ENCODE peak calls at places on chromosome X, in five cellular contexts. R, L, E, H and X are unnamed samples. For H3K4me1, the result is how much of the 10 kb centered on the place peaks cover.

GRCh38 chrX:29466441-29466840 is 748.9 kb upstream of the MAGEB2 start:
- DNase-seq in E (no peak), H (no peak), R (no peak), L (peak), X (no peak)

GRCh38 chrX:110734894-110735541 is 60.6 kb downstream of the CHRDL1 start:
- DNase-seq in L (peak), E (no peak), R (no peak), H (no peak), X (no peak)

GRCh38 chrX:100830143-100830542 is 10.0 kb downstream of the CSTF2 start:
- DNase-seq in E (no peak), H (no peak), L (no peak), R (no peak), X (no peak)

GRCh38 chrX:77444075-77444474 is 3.1 kb upstream of the FGF16 start:
- DNase-seq in L (no peak), E (no peak), H (no peak), R (no peak), X (no peak)

GRCh38 chrX:440636-441035 is 53.9 kb upstream of the PPP2R3B start:
- DNase-seq in H (no peak), E (no peak), R (no peak), L (no peak), X (no peak)

GRCh38 chrX:85561216-85561615 is 181.8 kb upstream of the POF1B start:
- DNase-seq in R (no peak), L (no peak), H (no peak), E (no peak), X (no peak)

GRCh38 chrX:6694977-6695376 is 160.1 kb upstream of the VCX3A start:
- DNase-seq in R (no peak), E (no peak), H (no peak), L (no peak), X (no peak)

GRCh38 chrX:110159235-110159634 is 156.3 kb downstream of the TMEM164 start:
- DNase-seq in E (peak), H (no peak), L (no peak), R (no peak), X (no peak)

GRCh38 chrX:109732780-109733657 is at the start of gene ACSL4:
- DNase-seq in E (peak), L (peak), R (peak), H (peak), X (peak)

GRCh38 chrX:261167-261857 is 19.9 kb upstream of the PLCXD1 start:
- DNase-seq in R (no peak), L (no peak), E (no peak), H (peak), X (no peak)

GRCh38 chrX:2451456-2452316 is 49.1 kb downstream of the DHRSX start:
- DNase-seq in E (peak), H (no peak), L (peak), R (no peak), X (no peak)

GRCh38 chrX:48972214-48973164 is 845 bp upstream of the KCND1 start:
- DNase-seq in H (peak), R (no peak), L (peak), E (peak), X (no peak)
- H3K4me3 ChIP-seq in H (no peak), R (peak), L (peak), E (peak), X (peak)

DNA sequence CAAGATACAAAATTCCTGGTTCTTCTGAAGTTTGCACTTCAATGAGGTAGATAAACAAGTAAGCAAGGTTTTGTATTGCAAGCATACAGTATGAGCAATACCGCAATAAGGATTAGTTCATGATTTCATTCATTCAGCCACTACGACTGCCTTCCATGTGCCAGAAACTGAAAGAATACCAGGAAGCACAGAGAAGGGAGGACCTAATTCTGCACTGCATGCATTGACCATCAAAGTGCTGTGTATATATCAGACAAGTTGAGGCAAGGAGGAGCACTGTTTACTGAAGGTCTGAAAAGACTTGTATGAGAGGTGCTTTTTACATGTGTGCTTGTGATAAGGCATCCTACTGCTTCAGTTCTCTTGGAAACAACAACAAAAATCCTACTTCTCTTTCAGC is 40.9 kb upstream of the GPM6B start:
- DNase-seq in H (no peak), L (no peak), R (no peak), E (no peak), X (no peak)
- H3K4me1 ChIP-seq in H (under half), L (under half), R (under half), E (under half), X (under half)

DNA sequence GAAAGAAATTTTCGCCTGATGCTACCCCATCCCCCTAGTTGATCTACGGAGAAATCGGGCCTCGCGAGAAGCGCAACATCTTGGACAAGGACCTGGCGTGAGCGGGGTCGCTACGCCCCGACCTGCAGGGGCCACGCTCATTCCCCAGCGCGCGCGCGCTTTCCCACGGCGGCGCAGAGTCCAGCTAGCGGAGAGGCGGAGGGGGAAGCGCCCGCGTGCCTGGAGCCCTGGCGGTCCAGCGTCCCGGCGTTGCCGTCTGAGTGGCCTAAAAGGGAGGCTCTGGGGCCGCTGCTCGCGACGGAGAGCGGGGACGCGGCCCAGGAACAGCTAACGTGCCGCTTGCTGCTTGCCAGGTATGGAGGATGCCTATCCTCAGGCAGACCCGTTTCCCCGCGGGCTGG is 6.0 kb upstream of the SOX3 start:
- DNase-seq in H (no peak), E (no peak), R (no peak), L (no peak), X (no peak)
- H3K4me3 ChIP-seq in H (no peak), E (no peak), R (no peak), L (no peak), X (no peak)

DNA sequence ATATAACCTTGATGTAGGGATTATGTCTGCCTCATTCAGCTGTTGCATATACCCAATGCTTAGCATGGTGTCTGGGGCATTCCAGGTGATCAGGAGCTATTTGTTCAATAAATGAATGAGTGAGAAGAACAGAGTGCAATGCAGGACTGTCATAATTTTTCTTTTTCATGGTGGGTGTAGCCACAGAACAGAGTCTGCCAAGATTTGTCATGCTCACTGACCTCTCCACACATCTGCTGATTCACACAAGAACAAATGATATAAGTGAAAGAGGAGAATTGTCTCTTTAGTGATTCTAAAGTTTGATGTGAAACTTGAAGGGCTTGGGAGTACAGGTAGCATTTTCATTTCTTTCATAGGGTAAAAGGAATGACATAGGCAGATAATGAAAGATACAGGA is 64.4 kb upstream of the TEX13D start:
- DNase-seq in R (no peak), E (no peak), L (no peak), H (no peak), X (no peak)
- H3K4me1 ChIP-seq in R (under half), E (under half), L (under half), H (under half), X (under half)

DNA sequence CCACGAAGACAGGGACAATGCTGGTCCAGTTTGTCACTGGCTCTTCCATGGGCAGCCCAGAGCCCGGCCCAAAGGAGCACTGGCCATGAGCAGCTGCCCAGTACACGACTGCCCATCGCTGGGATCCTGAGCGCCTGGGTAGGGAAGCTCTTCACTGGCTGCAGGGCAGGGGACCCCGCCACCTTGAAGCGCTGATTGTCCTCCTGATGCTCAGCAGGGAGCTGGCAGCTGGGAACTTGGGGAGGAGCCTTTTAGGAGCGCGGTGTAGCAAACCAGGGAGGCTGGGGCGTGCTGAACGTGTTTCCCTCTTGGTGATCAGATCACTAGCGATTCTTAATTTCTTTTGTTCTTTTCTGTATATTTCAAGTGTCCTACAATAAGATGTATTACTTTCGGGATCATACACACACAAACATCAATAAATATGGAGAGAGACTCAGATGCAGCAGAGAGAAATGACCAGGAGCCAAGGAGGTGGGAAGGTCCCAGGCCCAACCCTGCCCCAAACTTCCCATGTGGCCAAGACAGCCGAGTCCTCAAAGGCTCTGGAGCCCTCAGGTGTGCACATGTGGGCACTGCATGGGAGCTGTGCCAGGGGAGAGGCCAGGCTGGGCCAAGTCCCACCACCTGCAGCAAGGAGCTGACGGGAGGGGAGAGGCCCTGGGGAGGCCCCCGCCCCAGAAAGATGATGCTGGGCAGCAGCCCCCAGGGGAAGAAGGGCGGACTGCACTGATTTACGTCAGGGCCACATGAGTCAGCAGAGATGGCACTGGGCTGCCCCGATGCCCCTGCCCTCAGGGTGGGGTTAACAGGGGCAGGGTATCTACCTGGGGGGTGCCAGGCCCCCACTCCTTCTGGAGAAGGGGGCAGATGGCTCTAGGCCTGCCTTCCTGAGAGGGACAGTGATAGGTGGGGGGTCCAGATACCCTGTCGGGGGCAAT is 1.6 kb downstream of the L1CAM start:
- DNase-seq in E (no peak), L (no peak), R (no peak), H (no peak), X (no peak)
- H3K4me3 ChIP-seq in E (no peak), L (no peak), R (no peak), H (no peak), X (no peak)

DNA sequence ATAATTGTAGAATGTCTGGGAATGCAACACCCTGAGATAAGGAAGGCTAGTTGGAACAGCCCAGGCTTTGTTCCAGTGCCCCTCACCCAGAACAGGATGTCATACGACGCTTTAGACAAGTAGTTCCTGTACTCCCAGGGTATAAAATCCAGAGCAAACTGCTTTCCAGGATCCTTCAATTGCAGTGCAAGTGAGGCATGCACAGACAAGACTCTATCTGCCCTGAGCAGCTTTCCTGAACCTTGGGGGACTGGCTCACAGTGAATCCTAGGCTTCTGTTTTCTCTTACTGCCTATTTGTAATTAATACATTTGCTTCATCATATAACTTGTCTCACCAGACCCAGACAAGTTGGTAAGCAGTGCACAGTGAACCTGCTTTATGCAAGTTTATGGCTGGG is 48.4 kb upstream of the IL9R start:
- DNase-seq in H (no peak), L (no peak), R (no peak), E (no peak), X (no peak)
- H3K4me1 ChIP-seq in H (under half), L (under half), R (under half), E (under half), X (under half)

GRCh38 chrX:20116087-20116574 is 576 bp downstream of the MAP7D2 start:
- DNase-seq in R (no peak), L (no peak), H (no peak), E (no peak), X (no peak)
- H3K4me3 ChIP-seq in R (peak), L (peak), H (no peak), E (no peak), X (no peak)

GRCh38 chrX:79167437-79167836 is 22.9 kb downstream of the GPR174 start:
- DNase-seq in R (no peak), E (no peak), L (no peak), H (no peak), X (no peak)

GRCh38 chrX:79162076-79162475 is 17.6 kb downstream of the GPR174 start:
- DNase-seq in H (no peak), E (no peak), R (no peak), L (no peak), X (no peak)

GRCh38 chrX:79159800-79160199 is 15.3 kb downstream of the GPR174 start:
- DNase-seq in E (no peak), H (no peak), R (no peak), L (no peak), X (no peak)

GRCh38 chrX:79156818-79157217 is 12.3 kb downstream of the GPR174 start:
- DNase-seq in H (no peak), E (no peak), R (no peak), L (no peak), X (no peak)

GRCh38 chrX:79161655-79162054 is 17.2 kb downstream of the GPR174 start:
- DNase-seq in L (no peak), H (no peak), R (no peak), E (no peak), X (peak)
- H3K4me1 ChIP-seq in L (under half), H (under half), R (under half), E (under half), X (under half)

GRCh38 chrX:49877397-49878101 is 1.7 kb upstream of the USP27X start:
- DNase-seq in L (no peak), E (no peak), H (no peak), R (no peak), X (no peak)

GRCh38 chrX:49879656-49880277 is 483 bp downstream of the USP27X start:
- DNase-seq in E (no peak), H (no peak), R (no peak), L (peak), X (peak)

GRCh38 chrX:49878834-49879655 is at the start of gene USP27X:
- DNase-seq in L (peak), H (peak), E (peak), R (peak), X (peak)

GRCh38 chrX:49876750-49877149 is 2.5 kb upstream of the USP27X start:
- DNase-seq in H (peak), R (no peak), L (peak), E (peak), X (peak)

DNA sequence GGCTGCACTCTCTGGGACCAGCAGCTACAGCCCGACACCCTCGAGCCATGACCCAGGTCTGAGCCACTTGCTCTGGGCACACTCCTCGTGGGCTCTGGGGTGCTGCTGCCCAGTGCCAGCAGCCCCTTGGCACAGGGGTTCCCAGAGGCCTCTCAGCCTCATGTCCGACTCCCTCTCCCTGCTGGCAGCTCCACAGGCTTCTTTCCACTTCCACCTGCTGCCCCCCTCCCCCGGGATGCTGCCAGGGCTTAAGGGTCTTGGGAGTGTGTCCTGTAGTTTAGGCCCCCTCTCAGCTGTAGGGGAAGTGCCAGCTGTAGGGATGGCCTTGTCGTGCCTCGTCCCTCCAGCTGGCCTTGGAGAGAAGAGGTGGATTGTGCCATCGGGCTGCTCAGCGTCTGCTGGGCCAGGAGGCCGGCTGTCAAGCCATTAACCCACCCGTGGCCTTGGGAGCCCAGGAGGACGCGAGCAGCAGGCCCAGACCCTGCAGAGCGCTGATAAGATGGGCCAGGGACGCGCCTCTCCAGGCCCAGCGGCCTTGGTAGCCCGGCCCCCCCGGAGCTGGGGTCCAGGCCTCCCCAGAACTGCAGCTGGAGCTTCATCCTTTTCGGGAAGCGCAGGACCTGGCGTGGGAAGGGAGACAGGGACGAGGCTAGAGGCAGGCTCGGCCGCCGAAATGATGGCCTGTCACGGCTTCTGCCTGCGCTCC is 1.0 kb upstream of the USP27X start:
- DNase-seq in H (peak), E (peak), L (no peak), R (no peak), X (no peak)
- H3K4me3 ChIP-seq in H (no peak), E (peak), L (peak), R (peak), X (no peak)

DNA sequence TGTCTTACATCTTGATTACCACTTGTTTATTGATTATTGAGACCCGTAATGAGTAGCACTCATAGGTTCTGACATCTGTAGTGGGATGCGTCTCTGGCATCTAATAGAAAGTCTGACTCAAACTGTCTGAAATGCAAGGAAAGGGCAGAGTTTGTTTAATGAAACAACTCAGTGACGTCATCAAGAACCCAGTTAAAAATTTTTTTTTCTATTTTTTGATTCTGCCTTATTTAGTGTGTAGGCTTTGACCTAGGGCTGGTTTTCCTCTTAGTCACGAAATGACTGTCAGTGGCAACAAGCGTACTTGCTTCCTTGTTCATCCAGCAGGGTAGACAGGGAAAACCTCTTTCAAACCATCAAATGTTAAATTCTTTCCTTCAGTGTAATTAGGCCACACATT is 3.1 kb upstream of the CDKL5 start:
- DNase-seq in E (no peak), L (peak), R (no peak), H (no peak), X (no peak)
- H3K4me1 ChIP-seq in E (under half), L (under half), R (under half), H (under half), X (under half)